ENCODE peak calls at places on chromosomes 16 and 17, in eight cellular contexts. G is NCI-H1092 treated with DMSO at 0.1 percent for 48 hours, K is left lung, H is T47D, S is anterior cingulate cortex, C is HEK293T, I is endothelial cell, M is uterus. J is an unnamed sample.

GRCh38 chr17:260031-260791 is 78.8 kb upstream of the DOC2B start:
- DNase-seq in G (no peak), K (no peak), H (no peak), S (no peak), C (no peak), I (no peak), M (peak), J (peak)

GRCh38 chr17:67687541-67687940 is 30.2 kb upstream of the NOL11 start:
- DNase-seq in G (no peak), K (no peak), H (no peak), S (no peak), C (no peak), I (no peak), M (no peak), J (no peak)

GRCh38 chr16:3171855-3172593 is 16.0 kb upstream of the OR1F1 start:
- DNase-seq in G (no peak), K (no peak), H (no peak), S (no peak), C (peak), I (no peak), M (no peak), J (no peak)

GRCh38 chr16:291539-291938 is 8.6 kb downstream of the PDIA2 start:
- DNase-seq in G (no peak), K (no peak), H (no peak), S (no peak), C (no peak), I (no peak), M (no peak), J (no peak)

GRCh38 chr17:61200349-61200735 is 199.3 kb upstream of the TBX2 start:
- DNase-seq in G (no peak), K (no peak), H (no peak), S (no peak), C (no peak), I (no peak), M (no peak), J (no peak)

GRCh38 chr16:79933586-79933985 is 333.0 kb upstream of the MAF start:
- DNase-seq in G (no peak), K (no peak), H (no peak), S (no peak), C (no peak), I (no peak), M (no peak), J (no peak)

GRCh38 chr17:56756536-56756935 is 77.2 kb downstream of the C17orf67 start:
- DNase-seq in G (no peak), K (no peak), H (no peak), S (no peak), C (no peak), I (no peak), M (no peak), J (no peak)

GRCh38 chr17:65183736-65184135 is 46.6 kb downstream of the RGS9 start:
- DNase-seq in G (no peak), K (no peak), H (peak), S (no peak), C (no peak), I (peak), M (no peak), J (no peak)

GRCh38 chr17:1607971-1608320 is 20.7 kb downstream of the SLC43A2 start:
- DNase-seq in G (no peak), K (no peak), H (no peak), S (no peak), C (no peak), I (no peak), M (no peak), J (no peak)